ENCODE peak calls at places on chromosomes 11 and 22, in five cellular contexts. L is heart right ventricle, B is AG04449, D is A549, M is adrenal gland. C is an unnamed sample.

GRCh38 chr11:112025682-112026081 is 474 bp downstream of the DLAT start:
- DNase-seq in L (no peak), B (no peak), D (peak; percentile 13), M (no peak), C (no peak)

GRCh38 chr22:26673485-26673884 is 16.1 kb downstream of the MIAT start:
- DNase-seq in L (no peak), B (no peak), D (no peak), M (no peak), C (peak; percentile 76)

GRCh38 chr11:76787911-76788596 is 4.9 kb downstream of the TSKU start:
- DNase-seq in L (no peak), B (no peak), D (no peak), M (no peak), C (peak; percentile 54)

GRCh38 chr11:64268687-64269379 is 15.6 kb downstream of the BAD start:
- DNase-seq in L (peak; percentile 74), B (no peak), D (peak; percentile 76), M (peak; percentile 94), C (peak; percentile 73)

GRCh38 chr22:37175414-37176144 is 12.5 kb downstream of the C1QTNF6 start:
- DNase-seq in L (no peak), B (no peak), D (no peak), M (peak; percentile 23), C (peak; percentile 57)

GRCh38 chr11:65492637-65493366 is 6.0 kb upstream of the MALAT1 start:
- DNase-seq in L (peak; percentile 75), B (no peak), D (peak; percentile 91), M (peak; percentile 92), C (peak; percentile 93)

GRCh38 chr22:38957046-38957770 is at the start of gene APOBEC3A:
- DNase-seq in L (no peak), B (no peak), D (peak; percentile 39), M (no peak), C (peak; percentile 16)

GRCh38 chr11:19905280-19905853 is 192.7 kb downstream of the NAV2 start:
- DNase-seq in L (no peak), B (no peak), D (peak; percentile 51), M (no peak), C (peak; percentile 35)

GRCh38 chr22:26671317-26672059 is 14.1 kb downstream of the MIAT start:
- DNase-seq in L (peak; percentile 37), B (no peak), D (no peak), M (peak; percentile 33), C (peak; percentile 45)

GRCh38 chr22:34878996-34879395 is 187.0 kb upstream of the ISX start:
- DNase-seq in L (no peak), B (no peak), D (no peak), M (no peak), C (no peak)

GRCh38 chr11:22491826-22492225 is 133.8 kb downstream of the FANCF start:
- DNase-seq in L (no peak), B (no peak), D (no peak), M (no peak), C (no peak)

GRCh38 chr22:40588726-40589125 is 47.8 kb downstream of the MRTFA start:
- DNase-seq in L (no peak), B (peak; percentile 46), D (peak; percentile 38), M (no peak), C (peak; percentile 89)

GRCh38 chr11:97938789-97939188 is 1082.0 kb upstream of the CNTN5 start:
- DNase-seq in L (no peak), B (no peak), D (no peak), M (no peak), C (no peak)

GRCh38 chr11:46808804-46809431 is 37.2 kb downstream of the CKAP5 start:
- DNase-seq in L (no peak), B (peak; percentile 9), D (peak; percentile 69), M (no peak), C (peak; percentile 52)

GRCh38 chr11:126547161-126547560 is 191.7 kb downstream of the ST3GAL4 start:
- DNase-seq in L (no peak), B (peak; percentile 71), D (no peak), M (no peak), C (peak; percentile 24)

GRCh38 chr11:36233226-36233625 is 56.0 kb downstream of the COMMD9 start:
- DNase-seq in L (no peak), B (no peak), D (no peak), M (no peak), C (no peak)

GRCh38 chr11:10605941-10606381 is 37.5 kb upstream of the LYVE1 start:
- DNase-seq in L (peak; percentile 60), B (peak; percentile 31), D (no peak), M (peak; percentile 51), C (peak; percentile 41)

GRCh38 chr11:118449316-118449918 is 13.1 kb downstream of the KMT2A start:
- DNase-seq in L (no peak), B (no peak), D (no peak), M (no peak), C (no peak)

GRCh38 chr11:78099671-78100070 is 20.0 kb upstream of the NDUFC2 start:
- DNase-seq in L (no peak), B (no peak), D (no peak), M (no peak), C (no peak)

GRCh38 chr11:133078591-133079179 is 453.6 kb downstream of the OPCML start:
- DNase-seq in L (peak; percentile 37), B (no peak), D (peak; percentile 52), M (no peak), C (no peak)

GRCh38 chr11:133892126-133892525 is 46.8 kb upstream of the SPATA19 start:
- DNase-seq in L (no peak), B (no peak), D (no peak), M (no peak), C (no peak)

GRCh38 chr11:71194702-71195101 is 57.7 kb downstream of the SHANK2 start:
- DNase-seq in L (no peak), B (no peak), D (no peak), M (no peak), C (no peak)

GRCh38 chr11:106644824-106645223 is 373.5 kb downstream of the GUCY1A2 start:
- DNase-seq in L (no peak), B (no peak), D (no peak), M (no peak), C (peak; percentile 13)

GRCh38 chr11:22337571-22338464 is at the start of gene SLC17A6:
- DNase-seq in L (no peak), B (no peak), D (peak; percentile 5), M (peak; percentile 12), C (peak; percentile 65)

GRCh38 chr11:64842851-64843841 is 1.3 kb downstream of the CDC42BPG start:
- DNase-seq in L (no peak), B (no peak), D (peak; percentile 59), M (peak; percentile 71), C (peak; percentile 89)

GRCh38 chr11:35387341-35387982 is 31.9 kb downstream of the SLC1A2 start:
- DNase-seq in L (no peak), B (no peak), D (peak; percentile 41), M (no peak), C (peak; percentile 60)

GRCh38 chr22:45969414-45969799 is 7.6 kb downstream of the WNT7B start:
- DNase-seq in L (no peak), B (no peak), D (peak; percentile 71), M (no peak), C (no peak)
- TF ChIP-seq CTCF in L (no peak), B (peak; percentile 18), D (no peak), M (no peak), C (no peak)

DNA sequence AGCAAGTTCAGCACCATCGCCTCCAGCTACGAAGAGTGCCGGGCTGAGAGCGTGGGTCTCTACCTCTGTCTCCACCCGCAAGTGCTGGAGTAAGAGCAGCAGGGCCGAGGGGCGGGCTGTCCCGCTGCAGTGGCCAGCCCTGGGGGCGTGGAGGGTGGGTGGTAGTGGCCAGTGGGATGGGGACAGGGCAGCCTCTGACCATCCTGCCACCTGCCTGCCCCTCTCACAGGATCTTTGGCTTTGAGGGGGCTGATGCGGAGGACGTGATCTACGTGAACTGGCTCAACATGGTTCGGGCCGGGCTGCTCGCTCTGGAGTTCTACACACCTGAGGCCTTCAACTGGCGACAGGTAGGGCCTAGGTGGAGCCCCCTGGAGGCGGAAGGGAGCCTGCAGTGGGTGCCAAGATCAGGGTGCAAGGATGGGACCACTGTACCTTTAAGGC is 15.0 kb upstream of the BBS1 start:
- DNase-seq in L (no peak), B (no peak), D (no peak), M (no peak), C (peak; percentile 6)
- TF ChIP-seq CTCF in L (no peak), B (no peak), D (no peak), M (no peak), C (peak; percentile 32)

GRCh38 chr11:3956038-3956437 is 100.6 kb downstream of the STIM1 start:
- DNase-seq in L (no peak), B (no peak), D (no peak), M (no peak), C (no peak)
- TF ChIP-seq CTCF in L (no peak), B (no peak), D (no peak), M (no peak), C (no peak)

GRCh38 chr22:47727656-47728055 is 965.2 kb downstream of the TBC1D22A start:
- DNase-seq in L (no peak), B (no peak), D (no peak), M (no peak), C (no peak)
- TF ChIP-seq CTCF in L (no peak), B (no peak), D (no peak), M (no peak), C (no peak)

GRCh38 chr11:124415356-124415923 is 9.2 kb downstream of the OR8B4 start:
- DNase-seq in L (no peak), B (peak; percentile 19), D (peak; percentile 56), M (no peak), C (peak; percentile 39)
- TF ChIP-seq CTCF in L (peak; percentile 72), B (peak; percentile 51), D (peak; percentile 56), M (peak; percentile 79), C (peak; percentile 67)

DNA sequence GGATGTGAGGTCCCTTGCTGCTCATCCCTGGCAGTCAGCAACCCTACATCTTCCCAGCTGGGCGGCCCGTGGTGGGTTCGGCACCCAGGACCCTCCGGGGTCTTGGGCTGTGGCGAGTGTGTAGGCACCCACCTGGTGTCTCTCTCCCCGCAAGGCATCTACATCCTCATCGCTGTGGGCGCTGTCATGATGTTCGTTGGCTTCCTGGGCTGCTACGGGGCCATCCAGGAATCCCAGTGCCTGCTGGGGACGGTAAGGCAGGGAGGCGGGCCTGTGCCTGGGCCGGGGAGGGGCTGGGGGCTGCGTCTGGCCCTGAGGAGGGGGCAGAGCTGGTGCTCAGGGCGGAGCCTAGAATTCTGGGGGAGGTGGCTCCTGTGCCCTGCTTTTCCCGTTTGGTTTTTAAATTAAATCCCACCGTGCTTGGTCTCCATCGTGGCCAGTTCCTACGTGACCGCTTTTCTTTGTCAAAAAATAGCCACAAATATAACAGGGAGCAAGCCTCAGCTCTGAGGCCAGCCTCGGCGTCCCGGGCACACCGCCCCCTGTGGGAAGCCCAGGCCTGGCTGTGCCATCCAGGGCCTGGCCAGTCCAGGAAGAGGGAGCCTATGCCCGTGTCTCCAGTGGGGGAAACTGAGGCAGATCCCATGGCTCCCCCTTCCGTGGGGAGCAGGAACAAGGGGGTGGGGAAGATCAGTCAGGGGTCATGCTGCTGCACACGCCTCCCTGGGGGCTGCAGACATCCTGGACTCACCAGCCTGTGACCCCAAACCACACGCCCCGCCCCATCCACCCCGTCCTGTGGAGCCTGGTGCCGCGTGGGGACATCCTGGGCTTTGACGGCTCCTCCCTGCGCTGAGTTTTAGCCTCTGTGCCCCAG is 6.4 kb upstream of the TSSC4 start:
- DNase-seq in L (no peak), B (no peak), D (no peak), M (no peak), C (no peak)
- TF ChIP-seq CTCF in L (no peak), B (no peak), D (no peak), M (no peak), C (no peak)

C was measured in MCF 10A.